ENCODE peak calls at places on chromosomes 4 and X, in four cellular contexts. A, V, Y and W are unnamed samples.

GRCh38 chrX:14380044-14380443 is 149.3 kb upstream of the GLRA2 start:
- DNase-seq in A (no peak), V (no peak), Y (no peak), W (no peak)

GRCh38 chr4:40507977-40508376 is 121.7 kb downstream of the RBM47 start:
- DNase-seq in A (no peak), V (no peak), Y (no peak), W (no peak)

GRCh38 chr4:73599182-73599581 is 21.1 kb downstream of the RASSF6 start:
- DNase-seq in A (peak; percentile 29), V (peak; percentile 40), Y (no peak), W (no peak)

GRCh38 chr4:99179626-99180025 is 35.5 kb upstream of the ADH4 start:
- DNase-seq in A (no peak), V (no peak), Y (no peak), W (no peak)

GRCh38 chrX:103610282-103610681 is 2.5 kb downstream of the TCEAL3 start:
- DNase-seq in Y (no peak), A (no peak), V (no peak), W (no peak)

GRCh38 chr4:74283614-74284013 is 24.7 kb upstream of the EPGN start:
- DNase-seq in V (peak; percentile 87), Y (no peak), A (peak; percentile 64), W (no peak)

GRCh38 chr4:124641715-124642380 is 70.7 kb downstream of the ANKRD50 start:
- DNase-seq in Y (no peak), A (peak; percentile 96), V (peak; percentile 86), W (no peak)

GRCh38 chr4:683982-684571 is 4.9 kb downstream of the SLC49A3 start:
- DNase-seq in V (peak; percentile 47), Y (peak; percentile 31), A (peak; percentile 60), W (no peak)

GRCh38 chr4:187612211-187612780 is 383.3 kb upstream of the ZFP42 start:
- DNase-seq in V (no peak), Y (no peak), A (no peak), W (no peak)

GRCh38 chr4:41146716-41147506 is 67.4 kb downstream of the APBB2 start:
- DNase-seq in Y (no peak), A (no peak), V (peak; percentile 50), W (no peak)

GRCh38 chrX:128051526-128051925 is 677 bp downstream of the ACTRT1 start:
- DNase-seq in A (no peak), V (no peak), Y (no peak), W (no peak)